ENCODE peak calls at places on chromosomes 2 and 18, in four cellular contexts. One of them, this sample, is unnamed.
A peak's percentile ranks its signal among the peaks of the same experiment; 100 is the strongest.

GRCh38 chr2:113679457-113679856 is 52.4 kb downstream of the RABL2A start:
- DNase-seq in stimulated activated CD8-positive, alpha-beta memory T cell treated with anti-CD3 and anti-CD28 coated beads, Interleukin-12 subunit alpha, Interleukin-12 subunit beta, amount 100 ng/mL, for 1 hour: no peak
- DNase-seq in breast epithelium: no peak
- DNase-seq in Jurkat, Clone E6-1: no peak
- DNase-seq in this sample: no peak

GRCh38 chr2:181348091-181348837 is 108.9 kb upstream of the ITGA4 start:
- DNase-seq in stimulated activated CD8-positive, alpha-beta memory T cell treated with anti-CD3 and anti-CD28 coated beads, Interleukin-12 subunit alpha, Interleukin-12 subunit beta, amount 100 ng/mL, for 1 hour: no peak
- DNase-seq in breast epithelium: no peak
- DNase-seq in Jurkat, Clone E6-1: no peak
- DNase-seq in this sample: no peak

GRCh38 chr18:36358141-36358540 is 60.6 kb downstream of the FHOD3 start:
- DNase-seq in stimulated activated CD8-positive, alpha-beta memory T cell treated with anti-CD3 and anti-CD28 coated beads, Interleukin-12 subunit alpha, Interleukin-12 subunit beta, amount 100 ng/mL, for 1 hour: no peak
- DNase-seq in breast epithelium: no peak
- DNase-seq in Jurkat, Clone E6-1: no peak
- DNase-seq in this sample: no peak

GRCh38 chr18:71443726-71444480 is 1100.2 kb downstream of the CBLN2 start:
- DNase-seq in stimulated activated CD8-positive, alpha-beta memory T cell treated with anti-CD3 and anti-CD28 coated beads, Interleukin-12 subunit alpha, Interleukin-12 subunit beta, amount 100 ng/mL, for 1 hour: no peak
- DNase-seq in breast epithelium: no peak
- DNase-seq in Jurkat, Clone E6-1: no peak
- DNase-seq in this sample: no peak

GRCh38 chr2:150097891-150098595 is 389.4 kb downstream of the RND3 start:
- DNase-seq in stimulated activated CD8-positive, alpha-beta memory T cell treated with anti-CD3 and anti-CD28 coated beads, Interleukin-12 subunit alpha, Interleukin-12 subunit beta, amount 100 ng/mL, for 1 hour: no peak
- DNase-seq in breast epithelium: no peak
- DNase-seq in Jurkat, Clone E6-1: no peak
- DNase-seq in this sample: no peak

GRCh38 chr2:176160251-176161040 is 3.3 kb downstream of the HOXD3 start:
- DNase-seq in stimulated activated CD8-positive, alpha-beta memory T cell treated with anti-CD3 and anti-CD28 coated beads, Interleukin-12 subunit alpha, Interleukin-12 subunit beta, amount 100 ng/mL, for 1 hour: no peak
- DNase-seq in breast epithelium: no peak
- DNase-seq in Jurkat, Clone E6-1: no peak
- DNase-seq in this sample: no peak

GRCh38 chr2:69768217-69768616 is 26.3 kb downstream of the ANXA4 start:
- DNase-seq in stimulated activated CD8-positive, alpha-beta memory T cell treated with anti-CD3 and anti-CD28 coated beads, Interleukin-12 subunit alpha, Interleukin-12 subunit beta, amount 100 ng/mL, for 1 hour: no peak
- DNase-seq in breast epithelium: no peak
- DNase-seq in Jurkat, Clone E6-1: no peak
- DNase-seq in this sample: no peak

GRCh38 chr2:127591221-127591923 is 54.6 kb upstream of the GPR17 start:
- DNase-seq in stimulated activated CD8-positive, alpha-beta memory T cell treated with anti-CD3 and anti-CD28 coated beads, Interleukin-12 subunit alpha, Interleukin-12 subunit beta, amount 100 ng/mL, for 1 hour: peak; percentile 43
- DNase-seq in breast epithelium: no peak
- DNase-seq in Jurkat, Clone E6-1: peak; percentile 91
- DNase-seq in this sample: peak; percentile 29

GRCh38 chr2:231866450-231866849 is 59.7 kb downstream of the NPPC start:
- DNase-seq in stimulated activated CD8-positive, alpha-beta memory T cell treated with anti-CD3 and anti-CD28 coated beads, Interleukin-12 subunit alpha, Interleukin-12 subunit beta, amount 100 ng/mL, for 1 hour: no peak
- DNase-seq in breast epithelium: no peak
- DNase-seq in Jurkat, Clone E6-1: no peak
- DNase-seq in this sample: no peak

GRCh38 chr2:66899109-66899508 is 464.2 kb downstream of the MEIS1 start:
- DNase-seq in stimulated activated CD8-positive, alpha-beta memory T cell treated with anti-CD3 and anti-CD28 coated beads, Interleukin-12 subunit alpha, Interleukin-12 subunit beta, amount 100 ng/mL, for 1 hour: no peak
- DNase-seq in breast epithelium: no peak
- DNase-seq in Jurkat, Clone E6-1: no peak
- DNase-seq in this sample: no peak

GRCh38 chr2:152611458-152612231 is 105.6 kb downstream of the PRPF40A start:
- DNase-seq in stimulated activated CD8-positive, alpha-beta memory T cell treated with anti-CD3 and anti-CD28 coated beads, Interleukin-12 subunit alpha, Interleukin-12 subunit beta, amount 100 ng/mL, for 1 hour: no peak
- DNase-seq in breast epithelium: no peak
- DNase-seq in Jurkat, Clone E6-1: no peak
- DNase-seq in this sample: no peak

GRCh38 chr2:233085037-233085838 is 25.1 kb downstream of the INPP5D start:
- DNase-seq in stimulated activated CD8-positive, alpha-beta memory T cell treated with anti-CD3 and anti-CD28 coated beads, Interleukin-12 subunit alpha, Interleukin-12 subunit beta, amount 100 ng/mL, for 1 hour: no peak
- DNase-seq in breast epithelium: peak; percentile 17
- DNase-seq in Jurkat, Clone E6-1: no peak
- DNase-seq in this sample: no peak

GRCh38 chr2:120934891-120935338 is 199.2 kb downstream of the GLI2 start:
- DNase-seq in stimulated activated CD8-positive, alpha-beta memory T cell treated with anti-CD3 and anti-CD28 coated beads, Interleukin-12 subunit alpha, Interleukin-12 subunit beta, amount 100 ng/mL, for 1 hour: no peak
- DNase-seq in breast epithelium: no peak
- DNase-seq in Jurkat, Clone E6-1: no peak
- DNase-seq in this sample: no peak

GRCh38 chr2:118224144-118224887 is 136.0 kb downstream of the INSIG2 start:
- DNase-seq in stimulated activated CD8-positive, alpha-beta memory T cell treated with anti-CD3 and anti-CD28 coated beads, Interleukin-12 subunit alpha, Interleukin-12 subunit beta, amount 100 ng/mL, for 1 hour: no peak
- DNase-seq in breast epithelium: no peak
- DNase-seq in Jurkat, Clone E6-1: no peak
- DNase-seq in this sample: no peak

GRCh38 chr2:230774348-230774951 is 61.8 kb downstream of the CAB39 start:
- DNase-seq in stimulated activated CD8-positive, alpha-beta memory T cell treated with anti-CD3 and anti-CD28 coated beads, Interleukin-12 subunit alpha, Interleukin-12 subunit beta, amount 100 ng/mL, for 1 hour: no peak
- DNase-seq in breast epithelium: no peak
- DNase-seq in Jurkat, Clone E6-1: no peak
- DNase-seq in this sample: no peak

GRCh38 chr18:65439184-65439583 is 311.6 kb upstream of the CDH7 start:
- DNase-seq in stimulated activated CD8-positive, alpha-beta memory T cell treated with anti-CD3 and anti-CD28 coated beads, Interleukin-12 subunit alpha, Interleukin-12 subunit beta, amount 100 ng/mL, for 1 hour: no peak
- DNase-seq in breast epithelium: no peak
- DNase-seq in Jurkat, Clone E6-1: no peak
- DNase-seq in this sample: no peak

GRCh38 chr2:237012577-237013237 is 73.0 kb upstream of the COPS8 start:
- DNase-seq in stimulated activated CD8-positive, alpha-beta memory T cell treated with anti-CD3 and anti-CD28 coated beads, Interleukin-12 subunit alpha, Interleukin-12 subunit beta, amount 100 ng/mL, for 1 hour: no peak
- DNase-seq in breast epithelium: no peak
- DNase-seq in Jurkat, Clone E6-1: no peak
- DNase-seq in this sample: no peak

GRCh38 chr2:138536302-138536701 is 34.7 kb downstream of the SPOPL start:
- DNase-seq in stimulated activated CD8-positive, alpha-beta memory T cell treated with anti-CD3 and anti-CD28 coated beads, Interleukin-12 subunit alpha, Interleukin-12 subunit beta, amount 100 ng/mL, for 1 hour: no peak
- DNase-seq in breast epithelium: no peak
- DNase-seq in Jurkat, Clone E6-1: no peak
- DNase-seq in this sample: no peak

GRCh38 chr2:128644156-128644555 is 325.5 kb upstream of the HS6ST1 start:
- DNase-seq in stimulated activated CD8-positive, alpha-beta memory T cell treated with anti-CD3 and anti-CD28 coated beads, Interleukin-12 subunit alpha, Interleukin-12 subunit beta, amount 100 ng/mL, for 1 hour: no peak
- DNase-seq in breast epithelium: peak; percentile 33
- DNase-seq in Jurkat, Clone E6-1: no peak
- DNase-seq in this sample: no peak

GRCh38 chr2:28695245-28695647 is 56.4 kb upstream of the PPP1CB start:
- DNase-seq in stimulated activated CD8-positive, alpha-beta memory T cell treated with anti-CD3 and anti-CD28 coated beads, Interleukin-12 subunit alpha, Interleukin-12 subunit beta, amount 100 ng/mL, for 1 hour: no peak
- DNase-seq in breast epithelium: no peak
- DNase-seq in Jurkat, Clone E6-1: no peak
- DNase-seq in this sample: no peak

GRCh38 chr2:112910865-112911264 is at the start of gene IL37:
- DNase-seq in stimulated activated CD8-positive, alpha-beta memory T cell treated with anti-CD3 and anti-CD28 coated beads, Interleukin-12 subunit alpha, Interleukin-12 subunit beta, amount 100 ng/mL, for 1 hour: no peak
- DNase-seq in breast epithelium: no peak
- DNase-seq in Jurkat, Clone E6-1: no peak
- DNase-seq in this sample: no peak

GRCh38 chr2:218125095-218125494 is 733 bp upstream of the CXCR2 start:
- DNase-seq in stimulated activated CD8-positive, alpha-beta memory T cell treated with anti-CD3 and anti-CD28 coated beads, Interleukin-12 subunit alpha, Interleukin-12 subunit beta, amount 100 ng/mL, for 1 hour: no peak
- DNase-seq in breast epithelium: no peak
- DNase-seq in Jurkat, Clone E6-1: no peak
- DNase-seq in this sample: no peak

GRCh38 chr2:8141079-8141762 is 540.6 kb upstream of the ID2 start:
- DNase-seq in stimulated activated CD8-positive, alpha-beta memory T cell treated with anti-CD3 and anti-CD28 coated beads, Interleukin-12 subunit alpha, Interleukin-12 subunit beta, amount 100 ng/mL, for 1 hour: no peak
- DNase-seq in breast epithelium: no peak
- DNase-seq in Jurkat, Clone E6-1: no peak
- DNase-seq in this sample: no peak